ENCODE peak calls at places on chromosomes 3 and 15, in six cellular contexts. D is spleen, Z is A549, P is tibial artery, Y is astrocyte, M is dorsolateral prefrontal cortex. T is an unnamed sample.
A peak's percentile ranks its signal among the peaks of the same experiment; 100 is the strongest.

GRCh38 chr3:72341943-72342342 is 506.3 kb downstream of the SHQ1 start:
- DNase-seq in P (peak; percentile 21), M (no peak), Y (no peak), Z (no peak), D (peak; percentile 40), T (no peak)

GRCh38 chr3:54322354-54322753 is 200.0 kb downstream of the CACNA2D3 start:
- DNase-seq in P (no peak), D (no peak), Z (peak; percentile 5), Y (no peak), M (no peak), T (no peak)

GRCh38 chr3:16477501-16477900 is 36.0 kb downstream of the RFTN1 start:
- DNase-seq in D (no peak), M (no peak), Y (peak; percentile 76), P (no peak), Z (no peak), T (no peak)

GRCh38 chr3:149160754-149161289 is 31.4 kb downstream of the HPS3 start:
- DNase-seq in P (no peak), Y (no peak), Z (no peak), D (no peak), M (no peak), T (no peak)

GRCh38 chr15:93253656-93254055 is 164.6 kb upstream of the RGMA start:
- DNase-seq in D (no peak), M (no peak), Z (no peak), P (no peak), Y (no peak), T (no peak)

GRCh38 chr3:133792171-133792763 is 13.3 kb upstream of the SRPRB start:
- DNase-seq in Z (peak; percentile 18), Y (no peak), P (no peak), D (no peak), M (no peak), T (peak; percentile 10)

GRCh38 chr15:33789141-33789540 is 179.2 kb upstream of the CHRM5 start:
- DNase-seq in Y (no peak), M (no peak), P (no peak), D (no peak), Z (no peak), T (no peak)

GRCh38 chr3:42053476-42053875 is 37.7 kb upstream of the TRAK1 start:
- DNase-seq in Z (no peak), M (peak; percentile 53), P (peak; percentile 87), D (no peak), Y (no peak), T (no peak)

GRCh38 chr15:50096158-50096821 is 22.7 kb downstream of the ATP8B4 start:
- DNase-seq in P (no peak), D (no peak), M (no peak), Z (no peak), Y (no peak), T (no peak)

GRCh38 chr15:36844453-36845094 is 255.8 kb downstream of the MEIS2 start:
- DNase-seq in M (no peak), Z (peak; percentile 5), Y (peak; percentile 36), D (no peak), P (no peak), T (no peak)

GRCh38 chr3:9422712-9423424 is 25.5 kb downstream of the SETD5 start:
- DNase-seq in Y (peak; percentile 95), P (peak; percentile 86), Z (peak; percentile 90), M (peak; percentile 74), D (no peak), T (peak; percentile 92)

GRCh38 chr3:197023241-197023997 is 6.2 kb downstream of the MELTF start:
- DNase-seq in Y (no peak), P (no peak), Z (no peak), M (no peak), D (peak; percentile 54), T (no peak)

GRCh38 chr3:133880287-133880686 is 15.4 kb downstream of the RAB6B start:
- DNase-seq in Z (no peak), D (peak; percentile 54), M (no peak), P (no peak), Y (no peak), T (no peak)

GRCh38 chr15:88476635-88477038 is 9.1 kb downstream of the MRPS11 start:
- DNase-seq in P (no peak), M (no peak), Y (peak; percentile 12), D (no peak), Z (peak; percentile 48), T (no peak)

GRCh38 chr3:139520028-139520737 is 19.4 kb downstream of the RBP1 start:
- DNase-seq in Z (peak; percentile 52), P (no peak), D (no peak), M (no peak), Y (peak; percentile 13), T (peak; percentile 46)

GRCh38 chr15:64134322-64134829 is 17.2 kb upstream of the SNX22 start:
- DNase-seq in P (no peak), D (peak; percentile 73), M (peak; percentile 80), Y (peak; percentile 20), Z (no peak), T (no peak)

GRCh38 chr3:105398407-105398806 is 31.7 kb downstream of the ALCAM start:
- DNase-seq in M (no peak), Y (no peak), D (no peak), Z (no peak), P (no peak), T (no peak)

GRCh38 chr3:138946554-138947302 is at the start of the genes FOXL2 and FOXL2NB:
- DNase-seq in P (no peak), Y (peak; percentile 38), D (peak; percentile 81), Z (peak; percentile 67), M (no peak), T (no peak)

GRCh38 chr3:46759239-46760152 is 41.8 kb upstream of the PRSS50 start:
- DNase-seq in M (no peak), Z (no peak), P (no peak), D (no peak), Y (no peak), T (no peak)

GRCh38 chr3:178353292-178353814 is 182.9 kb upstream of the KCNMB2 start:
- DNase-seq in Y (peak; percentile 23), Z (no peak), P (no peak), D (no peak), M (no peak), T (no peak)

GRCh38 chr3:150372320-150373118 is 35.6 kb upstream of the TSC22D2 start:
- DNase-seq in Z (peak; percentile 81), D (no peak), M (no peak), P (no peak), Y (no peak), T (no peak)
- TF ChIP-seq CTCF in Z (no peak), D (no peak), M (no peak), P (no peak), Y (peak; percentile 13), T (peak; percentile 28)

DNA sequence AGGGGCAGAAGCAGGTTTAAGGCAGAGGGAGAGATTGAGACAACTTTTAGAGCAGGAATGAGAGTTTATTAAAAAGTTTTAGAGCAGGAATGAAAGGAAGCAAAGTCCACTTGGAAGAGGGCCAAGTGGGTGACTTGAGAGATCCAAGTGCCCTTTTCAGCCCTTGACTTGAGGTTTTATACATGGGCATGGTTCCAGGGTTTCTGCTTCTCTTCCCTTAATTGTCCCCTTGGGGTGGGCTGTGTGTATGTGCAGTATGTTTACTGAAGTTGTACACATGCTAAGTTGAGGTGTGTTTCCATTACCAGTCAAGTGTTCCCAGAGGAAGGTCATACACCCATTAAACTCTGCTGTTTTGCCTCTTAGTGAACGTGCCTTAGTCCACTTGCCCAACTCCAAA is 41.0 kb downstream of the METTL6 start:
- DNase-seq in P (no peak), Z (no peak), M (no peak), D (no peak), Y (no peak), T (no peak)
- H3K27ac ChIP-seq in P (no peak overlapping the region), Z (no peak overlapping the region), M (no peak overlapping the region), D (no peak overlapping the region), Y (no peak overlapping the region), T (no peak overlapping the region)

GRCh38 chr3:51354766-51355615 is 30.1 kb upstream of the MANF start:
- DNase-seq in D (no peak), Z (no peak), Y (no peak), M (no peak), P (no peak), T (no peak)

GRCh38 chr3:51354172-51354571 is 30.9 kb upstream of the MANF start:
- DNase-seq in P (no peak), Z (no peak), D (no peak), M (no peak), Y (no peak), T (no peak)

GRCh38 chr3:51353566-51354140 is 31.4 kb upstream of the MANF start:
- DNase-seq in P (no peak), D (no peak), Y (no peak), M (no peak), Z (no peak), T (no peak)

GRCh38 chr3:51350751-51351150 is 34.3 kb upstream of the MANF start:
- DNase-seq in D (no peak), Z (no peak), M (no peak), Y (no peak), P (no peak), T (no peak)

DNA sequence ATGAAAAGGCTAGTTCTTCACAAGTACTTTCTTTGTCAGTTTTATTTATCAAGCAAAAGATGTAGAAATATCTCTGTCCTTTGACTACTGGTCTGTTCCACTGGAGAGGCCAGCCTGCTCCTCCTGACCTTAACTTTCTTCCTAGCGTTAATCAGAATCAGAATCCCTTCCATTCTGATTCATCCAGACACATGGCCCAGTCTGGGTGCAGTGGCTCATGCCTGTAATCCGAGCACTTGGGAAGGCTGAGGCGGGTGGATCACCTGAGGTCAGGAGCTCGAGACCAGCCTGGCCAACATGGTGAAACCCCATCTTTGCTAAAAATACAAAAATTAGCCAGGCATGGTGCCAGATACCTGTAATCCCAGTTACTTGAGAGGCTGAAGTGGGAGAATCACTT is 32.0 kb upstream of the MANF start:
- DNase-seq in P (no peak), Y (no peak), Z (no peak), M (no peak), D (no peak), T (no peak)
- TF ChIP-seq CTCF in P (no peak), Y (no peak), Z (no peak), M (no peak), D (no peak), T (no peak)

GRCh38 chr3:24493951-24494615 is 567 bp downstream of the THRB start:
- DNase-seq in Y (no peak), M (peak; percentile 59), D (peak; percentile 88), P (peak; percentile 91), Z (peak; percentile 37), T (no peak)
- H3K27ac ChIP-seq in Y (no peak overlapping the region), M (peak overlapping the region; percentile 92), D (peak overlapping the region; percentile 83), P (peak overlapping the region; percentile 96), Z (peak overlapping the region; percentile 88), T (peak overlapping the region; percentile 12)

GRCh38 chr3:43649365-43649968 is 27.7 kb upstream of the ANO10 start:
- DNase-seq in D (no peak), M (no peak), P (no peak), Y (no peak), Z (no peak), T (no peak)
- TF ChIP-seq CTCF in D (no peak), M (no peak), P (no peak), Y (no peak), Z (no peak), T (no peak)

T was measured in foreskin keratinocyte.